ENCODE peak calls at places on chromosomes 7 and 10, in four cellular contexts. One of them, this sample, is unnamed.

GRCh38 chr10:96650958-96651357 is 64.1 kb upstream of the TM9SF3 start:
- DNase-seq in PC-9: no peak
- DNase-seq in body of pancreas: no peak
- DNase-seq in WERI-Rb-1: no peak
- DNase-seq in this sample: no peak

GRCh38 chr7:155861480-155861868 is 49.2 kb upstream of the SHH start:
- DNase-seq in PC-9: no peak
- DNase-seq in body of pancreas: no peak
- DNase-seq in WERI-Rb-1: no peak
- DNase-seq in this sample: no peak

GRCh38 chr10:133357293-133358151 is at the start of gene FUOM:
- DNase-seq in PC-9: peak; percentile 41
- DNase-seq in body of pancreas: peak; percentile 41
- DNase-seq in WERI-Rb-1: no peak
- DNase-seq in this sample: no peak

GRCh38 chr7:90604383-90604782 is 8.3 kb downstream of the CDK14 start:
- DNase-seq in PC-9: no peak
- DNase-seq in body of pancreas: no peak
- DNase-seq in WERI-Rb-1: no peak
- DNase-seq in this sample: no peak

GRCh38 chr10:7301039-7301768 is 109.6 kb downstream of the SFMBT2 start:
- DNase-seq in PC-9: no peak
- DNase-seq in body of pancreas: no peak
- DNase-seq in WERI-Rb-1: no peak
- DNase-seq in this sample: no peak

GRCh38 chr10:87973635-87974034 is 110.2 kb downstream of the PTEN start:
- DNase-seq in PC-9: no peak
- DNase-seq in body of pancreas: no peak
- DNase-seq in WERI-Rb-1: no peak
- DNase-seq in this sample: no peak

GRCh38 chr7:155979566-155979965 is 167.3 kb upstream of the SHH start:
- DNase-seq in PC-9: no peak
- DNase-seq in body of pancreas: no peak
- DNase-seq in WERI-Rb-1: no peak
- DNase-seq in this sample: no peak

GRCh38 chr10:78861456-78862327 is 207.1 kb upstream of the ZMIZ1 start:
- DNase-seq in PC-9: no peak
- DNase-seq in body of pancreas: no peak
- DNase-seq in WERI-Rb-1: no peak
- DNase-seq in this sample: no peak

GRCh38 chr10:3126741-3127342 is 45.7 kb downstream of the PITRM1 start:
- DNase-seq in PC-9: no peak
- DNase-seq in body of pancreas: peak; percentile 34
- DNase-seq in WERI-Rb-1: peak; percentile 88
- DNase-seq in this sample: no peak

GRCh38 chr7:110442386-110442837 is 648.5 kb upstream of the LRRN3 start:
- DNase-seq in PC-9: peak; percentile 47
- DNase-seq in body of pancreas: peak; percentile 44
- DNase-seq in WERI-Rb-1: peak; percentile 80
- DNase-seq in this sample: peak; percentile 21

GRCh38 chr7:45663167-45663921 is 89.2 kb downstream of the ADCY1 start:
- DNase-seq in PC-9: peak; percentile 58
- DNase-seq in body of pancreas: peak; percentile 66
- DNase-seq in WERI-Rb-1: no peak
- DNase-seq in this sample: no peak

GRCh38 chr10:7887417-7887816 is 69.1 kb downstream of the TAF3 start:
- DNase-seq in PC-9: no peak
- DNase-seq in body of pancreas: no peak
- DNase-seq in WERI-Rb-1: no peak
- DNase-seq in this sample: no peak

GRCh38 chr10:8133146-8133545 is 78.7 kb downstream of the GATA3 start:
- DNase-seq in PC-9: no peak
- DNase-seq in body of pancreas: no peak
- DNase-seq in WERI-Rb-1: no peak
- DNase-seq in this sample: no peak

GRCh38 chr7:121337398-121337797 is 8.6 kb downstream of the WNT16 start:
- DNase-seq in PC-9: no peak
- DNase-seq in body of pancreas: no peak
- DNase-seq in WERI-Rb-1: peak; percentile 18
- DNase-seq in this sample: no peak

GRCh38 chr10:76469675-76470074 is 1038.3 kb downstream of the LRMDA start:
- DNase-seq in PC-9: no peak
- DNase-seq in body of pancreas: no peak
- DNase-seq in WERI-Rb-1: no peak
- DNase-seq in this sample: no peak

GRCh38 chr7:116315803-116316202 is 105.5 kb downstream of the TES start:
- DNase-seq in PC-9: no peak
- DNase-seq in body of pancreas: no peak
- DNase-seq in WERI-Rb-1: no peak
- DNase-seq in this sample: no peak

GRCh38 chr7:131633342-131633843 is 77.0 kb upstream of the PODXL start:
- DNase-seq in PC-9: peak; percentile 63
- DNase-seq in body of pancreas: no peak
- DNase-seq in WERI-Rb-1: no peak
- DNase-seq in this sample: no peak

GRCh38 chr7:99642099-99642498 is 25.4 kb downstream of the ZSCAN25 start:
- DNase-seq in PC-9: no peak
- DNase-seq in body of pancreas: no peak
- DNase-seq in WERI-Rb-1: no peak
- DNase-seq in this sample: no peak

GRCh38 chr7:82481499-82482097 is 38.0 kb upstream of the CACNA2D1 start:
- DNase-seq in PC-9: no peak
- DNase-seq in body of pancreas: no peak
- DNase-seq in WERI-Rb-1: no peak
- DNase-seq in this sample: peak; percentile 7

GRCh38 chr10:25078659-25079429 is 62.4 kb downstream of the THNSL1 start:
- DNase-seq in PC-9: no peak
- DNase-seq in body of pancreas: peak; percentile 57
- DNase-seq in WERI-Rb-1: no peak
- DNase-seq in this sample: no peak

GRCh38 chr10:121413951-121414350 is 184.3 kb downstream of the FGFR2 start:
- DNase-seq in PC-9: no peak
- DNase-seq in body of pancreas: no peak
- DNase-seq in WERI-Rb-1: no peak
- DNase-seq in this sample: no peak

GRCh38 chr10:97025613-97026242 is 160.0 kb downstream of the SLIT1 start:
- DNase-seq in PC-9: no peak
- DNase-seq in body of pancreas: peak; percentile 75
- DNase-seq in WERI-Rb-1: peak; percentile 56
- DNase-seq in this sample: no peak

GRCh38 chr7:42493436-42494198 is 256.6 kb upstream of the GLI3 start:
- DNase-seq in PC-9: no peak
- DNase-seq in body of pancreas: peak; percentile 41
- DNase-seq in WERI-Rb-1: no peak
- DNase-seq in this sample: peak; percentile 70

GRCh38 chr7:101017099-101017777 is 2.6 kb upstream of the MUC17 start:
- DNase-seq in PC-9: peak; percentile 79
- DNase-seq in body of pancreas: peak; percentile 35
- DNase-seq in WERI-Rb-1: no peak
- DNase-seq in this sample: peak; percentile 58

GRCh38 chr10:119546009-119546408 is 3.5 kb upstream of the RGS10 start:
- DNase-seq in PC-9: no peak
- DNase-seq in body of pancreas: no peak
- DNase-seq in WERI-Rb-1: no peak
- DNase-seq in this sample: no peak

GRCh38 chr7:69564454-69565417 is 33.5 kb upstream of the AUTS2 start:
- DNase-seq in PC-9: no peak
- DNase-seq in body of pancreas: no peak
- DNase-seq in WERI-Rb-1: no peak
- DNase-seq in this sample: peak; percentile 4

GRCh38 chr7:156459582-156459981 is 181.0 kb upstream of the RNF32 start:
- DNase-seq in PC-9: no peak
- DNase-seq in body of pancreas: no peak
- DNase-seq in WERI-Rb-1: no peak
- DNase-seq in this sample: no peak

GRCh38 chr7:16114633-16115032 is 306.7 kb downstream of the CRPPA start:
- DNase-seq in PC-9: no peak
- DNase-seq in body of pancreas: no peak
- DNase-seq in WERI-Rb-1: no peak
- DNase-seq in this sample: no peak

GRCh38 chr7:76364198-76364584 is 5.4 kb upstream of the YWHAG start:
- DNase-seq in PC-9: peak; percentile 69
- DNase-seq in body of pancreas: no peak
- DNase-seq in WERI-Rb-1: no peak
- DNase-seq in this sample: peak; percentile 56

GRCh38 chr10:112741830-112742402 is 208.1 kb upstream of the TCF7L2 start:
- DNase-seq in PC-9: peak; percentile 27
- DNase-seq in body of pancreas: no peak
- DNase-seq in WERI-Rb-1: no peak
- DNase-seq in this sample: no peak

GRCh38 chr10:34249634-34250033 is 565.5 kb downstream of the PARD3 start:
- DNase-seq in PC-9: no peak
- DNase-seq in body of pancreas: no peak
- DNase-seq in WERI-Rb-1: peak; percentile 11
- DNase-seq in this sample: no peak
- TF ChIP-seq CTCF in PC-9: no peak
- TF ChIP-seq CTCF in body of pancreas: no peak
- TF ChIP-seq CTCF in WERI-Rb-1: peak; percentile 38
- TF ChIP-seq CTCF in this sample: peak; percentile 30

DNA sequence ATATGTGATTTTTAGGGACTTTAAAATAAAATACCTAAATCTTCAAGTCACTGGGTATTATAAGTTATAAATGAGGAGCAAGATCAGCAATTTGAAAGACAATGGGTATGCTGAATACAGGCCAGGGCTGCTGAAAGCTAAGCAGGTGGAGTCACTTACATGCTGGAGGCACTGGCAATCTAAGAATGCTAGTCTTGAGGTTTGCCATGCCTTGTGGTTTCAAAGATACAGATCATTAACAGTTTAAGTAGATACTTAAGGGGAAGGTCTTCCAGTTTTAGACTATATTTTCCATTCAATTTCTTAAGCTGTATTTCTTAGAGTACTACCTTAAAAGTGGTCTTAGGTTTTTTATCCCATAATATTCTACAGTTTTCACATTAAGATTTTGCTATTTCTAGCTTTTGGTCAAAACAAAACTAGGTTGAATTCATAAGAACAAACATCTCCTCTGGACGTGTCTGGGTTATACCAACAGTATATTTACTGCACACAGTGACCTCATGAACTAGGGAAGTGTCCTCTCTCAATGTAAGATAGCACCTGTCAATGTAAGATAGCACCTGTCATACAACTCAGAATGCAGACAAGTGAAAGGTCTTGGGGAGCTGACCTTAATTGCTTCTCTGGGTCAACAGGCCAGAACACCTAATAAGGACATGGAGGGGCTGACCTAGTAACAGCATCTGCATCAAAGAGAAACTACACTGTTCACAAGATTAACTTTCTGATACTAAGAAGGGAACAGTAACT is 2.0 kb downstream of the SRI start:
- DNase-seq in PC-9: peak; percentile 19
- DNase-seq in body of pancreas: no peak
- DNase-seq in WERI-Rb-1: no peak
- DNase-seq in this sample: no peak
- H3K4me3 ChIP-seq in PC-9: peak overlapping the region; percentile 77
- H3K4me3 ChIP-seq in body of pancreas: no peak overlapping the region
- H3K4me3 ChIP-seq in WERI-Rb-1: no peak overlapping the region
- H3K4me3 ChIP-seq in this sample: peak overlapping the region; percentile 83

DNA sequence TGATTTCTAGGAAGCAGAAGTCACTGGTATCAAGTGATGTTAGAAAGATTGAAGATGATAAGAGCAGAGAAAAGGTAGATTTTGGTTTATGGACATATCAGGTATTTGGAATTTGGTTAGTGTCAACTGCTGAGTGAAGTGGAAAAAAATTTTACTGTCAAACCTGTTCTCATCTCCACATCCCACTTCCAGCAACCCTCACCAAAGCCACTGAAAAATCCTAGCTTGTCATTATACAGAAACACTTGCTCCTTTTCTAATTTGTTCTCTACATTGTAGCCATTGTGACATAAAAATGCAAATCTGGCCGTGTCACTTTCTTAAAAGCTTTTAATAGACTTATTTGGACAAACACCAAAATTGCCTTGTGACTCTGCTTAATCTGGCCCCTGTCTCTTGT is 54.0 kb downstream of the TRIM24 start:
- DNase-seq in PC-9: no peak
- DNase-seq in body of pancreas: no peak
- DNase-seq in WERI-Rb-1: no peak
- DNase-seq in this sample: no peak
- H3K36me3 ChIP-seq in PC-9: peaks cover 26% of the 10 kb centered on the region
- H3K36me3 ChIP-seq in body of pancreas: peaks cover 2% of the 10 kb centered on the region
- H3K36me3 ChIP-seq in WERI-Rb-1: peaks cover 52% of the 10 kb centered on the region
- H3K36me3 ChIP-seq in this sample: peaks cover 1% of the 10 kb centered on the region

DNA sequence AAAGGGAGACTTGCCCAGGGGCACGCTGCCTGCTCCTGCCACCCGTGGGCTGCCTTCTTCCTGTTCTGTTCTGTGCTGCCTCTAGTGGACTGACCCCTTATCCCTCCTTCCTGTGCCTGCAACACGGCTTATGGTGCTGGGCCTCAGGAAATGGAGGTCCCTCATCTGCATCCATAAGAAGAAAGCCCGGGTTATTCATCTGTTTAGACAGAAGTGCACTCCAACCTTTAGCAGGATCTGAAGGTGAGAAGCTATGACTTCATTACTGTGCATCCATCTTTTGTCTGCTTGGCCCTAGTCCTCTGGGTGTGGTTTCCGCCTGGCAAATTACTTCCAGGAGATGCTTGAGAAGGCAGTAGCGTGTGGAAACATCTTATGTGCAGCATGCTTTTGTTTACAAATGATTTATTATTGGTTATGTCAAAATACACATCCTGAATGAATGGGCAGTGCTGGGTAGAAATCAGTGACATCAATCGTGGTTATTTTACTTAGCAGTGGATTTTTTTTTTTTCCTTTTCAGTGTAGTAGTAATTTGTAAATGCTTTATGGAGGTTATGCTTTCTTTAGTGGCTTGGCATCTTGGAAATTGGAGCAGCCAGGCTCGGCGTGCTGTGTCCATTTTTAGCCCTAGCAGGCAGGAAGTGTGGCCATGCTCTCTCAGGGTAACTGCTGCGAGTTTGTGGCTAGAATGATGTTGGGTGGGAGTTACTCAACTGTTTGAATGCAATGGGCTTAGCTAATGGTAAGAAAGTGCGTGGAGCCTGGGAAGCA is 12.7 kb downstream of the PTPRE start:
- DNase-seq in PC-9: no peak
- DNase-seq in body of pancreas: no peak
- DNase-seq in WERI-Rb-1: peak; percentile 44
- DNase-seq in this sample: no peak
- TF ChIP-seq CTCF in PC-9: no peak
- TF ChIP-seq CTCF in body of pancreas: no peak
- TF ChIP-seq CTCF in WERI-Rb-1: peak; percentile 73
- TF ChIP-seq CTCF in this sample: no peak

GRCh38 chr7:7181519-7182155 is 707 bp upstream of the C1GALT1 start:
- DNase-seq in PC-9: peak; percentile 48
- DNase-seq in body of pancreas: peak; percentile 35
- DNase-seq in WERI-Rb-1: peak; percentile 47
- DNase-seq in this sample: no peak
- H3K4me3 ChIP-seq in PC-9: peak overlapping the region; percentile 67
- H3K4me3 ChIP-seq in body of pancreas: peak overlapping the region; percentile 19
- H3K4me3 ChIP-seq in WERI-Rb-1: peak overlapping the region; percentile 88
- H3K4me3 ChIP-seq in this sample: peak overlapping the region; percentile 55

This sample was measured in kidney epithelial cell.